ENCODE peak calls at places on chromosomes 12 and 14, in six cellular contexts. W, I, R, U, N and P are unnamed samples.

GRCh38 chr12:73973486-73973885 is 564.1 kb upstream of the ATXN7L3B start:
- DNase-seq in U (no peak), W (no peak), R (no peak), N (no peak), I (no peak), P (no peak)

GRCh38 chr14:93369393-93370266 is 22.6 kb downstream of the COX8C start:
- DNase-seq in W (peak; percentile 51), R (peak; percentile 49), I (no peak), N (no peak), U (no peak), P (no peak)

GRCh38 chr12:94641283-94641682 is 9.1 kb downstream of the TMCC3 start:
- DNase-seq in W (no peak), U (no peak), I (no peak), N (no peak), R (no peak), P (no peak)

GRCh38 chr12:57248934-57249742 is 1.8 kb downstream of the STAC3 start:
- DNase-seq in I (no peak), U (no peak), N (no peak), W (peak; percentile 85), R (no peak), P (peak; percentile 73)

GRCh38 chr12:67754933-67755697 is 106.6 kb downstream of the DYRK2 start:
- DNase-seq in N (no peak), W (no peak), R (no peak), I (no peak), U (no peak), P (no peak)

GRCh38 chr14:101865288-101865687 is 99.1 kb upstream of the DYNC1H1 start:
- DNase-seq in I (no peak), R (no peak), W (no peak), U (no peak), N (no peak), P (no peak)

GRCh38 chr14:30883508-30884294 is 9.3 kb downstream of the COCH start:
- DNase-seq in N (no peak), I (no peak), U (no peak), R (no peak), W (no peak), P (no peak)

GRCh38 chr14:77556946-77557345 is 58.3 kb upstream of the ISM2 start:
- DNase-seq in U (no peak), W (no peak), N (no peak), I (no peak), R (no peak), P (no peak)

GRCh38 chr14:92501891-92502351 is 11.7 kb upstream of the RIN3 start:
- DNase-seq in R (no peak), W (no peak), U (no peak), I (no peak), N (no peak), P (no peak)

GRCh38 chr12:95215925-95216324 is 1.3 kb downstream of the FGD6 start:
- DNase-seq in N (no peak), U (no peak), R (no peak), I (no peak), W (peak; percentile 7), P (no peak)

GRCh38 chr12:27226319-27226984 is 17.6 kb upstream of the STK38L start:
- DNase-seq in U (no peak), N (no peak), I (no peak), R (no peak), W (no peak), P (no peak)

GRCh38 chr14:78721756-78722455 is 551.7 kb downstream of the NRXN3 start:
- DNase-seq in U (no peak), N (no peak), R (peak; percentile 84), I (no peak), W (no peak), P (no peak)

GRCh38 chr12:116820077-116820656 is 61.1 kb downstream of the HRK start:
- DNase-seq in R (no peak), W (no peak), U (no peak), N (no peak), I (no peak), P (no peak)

GRCh38 chr12:27711312-27711682 is 665 bp downstream of the MRPS35 start:
- DNase-seq in N (no peak), W (no peak), I (no peak), R (peak; percentile 36), U (no peak), P (no peak)

GRCh38 chr12:53552346-53553327 is 45.4 kb upstream of the NPFF start:
- DNase-seq in N (no peak), I (no peak), R (no peak), W (no peak), U (no peak), P (no peak)

GRCh38 chr14:58455593-58456265 is 28.2 kb downstream of the KIAA0586 start:
- DNase-seq in N (no peak), W (no peak), U (no peak), R (no peak), I (no peak), P (no peak)

GRCh38 chr12:6092784-6093722 is 31.4 kb downstream of the VWF start:
- DNase-seq in U (no peak), R (no peak), N (no peak), I (no peak), W (no peak), P (no peak)

GRCh38 chr12:85273411-85274075 is 6.5 kb upstream of the ALX1 start:
- DNase-seq in W (no peak), U (no peak), I (no peak), N (no peak), R (no peak), P (no peak)

GRCh38 chr12:49540229-49541139 is 1.7 kb downstream of the KCNH3 start:
- DNase-seq in R (no peak), W (no peak), U (no peak), I (no peak), N (no peak), P (peak; percentile 51)

GRCh38 chr12:122790393-122791075 is 16.2 kb downstream of the CCDC62 start:
- DNase-seq in W (no peak), I (no peak), R (no peak), N (no peak), U (no peak), P (no peak)

GRCh38 chr14:42469637-42470426 is 863.2 kb downstream of the LRFN5 start:
- DNase-seq in W (no peak), I (no peak), N (no peak), R (peak; percentile 42), U (no peak), P (no peak)

GRCh38 chr12:132702640-132703039 is 8.0 kb upstream of the PGAM5 start:
- DNase-seq in U (no peak), R (no peak), W (no peak), N (no peak), I (no peak), P (no peak)

GRCh38 chr12:130104596-130105253 is 57.5 kb upstream of the FZD10 start:
- DNase-seq in W (no peak), U (no peak), N (no peak), I (no peak), R (no peak), P (no peak)

GRCh38 chr14:99752486-99753121 is 40.6 kb upstream of the EML1 start:
- DNase-seq in R (no peak), N (no peak), U (no peak), W (no peak), I (no peak), P (no peak)

GRCh38 chr14:88599321-88599720 is 36.5 kb downstream of the ZC3H14 start:
- DNase-seq in R (no peak), N (no peak), I (no peak), U (no peak), W (no peak), P (no peak)

GRCh38 chr12:123995023-123995422 is 22.0 kb downstream of the ZNF664 start:
- DNase-seq in N (no peak), I (no peak), U (no peak), W (no peak), R (no peak), P (no peak)

GRCh38 chr14:34640826-34641225 is 10.9 kb upstream of the SNX6 start:
- DNase-seq in N (no peak), U (no peak), I (no peak), R (no peak), W (no peak), P (no peak)

GRCh38 chr12:70744133-70744532 is 106.9 kb upstream of the PTPRB start:
- DNase-seq in U (no peak), R (no peak), W (no peak), I (no peak), N (no peak), P (no peak)

GRCh38 chr12:130770413-130771028 is 54.4 kb upstream of the RIMBP2 start:
- DNase-seq in W (no peak), N (no peak), U (no peak), I (no peak), R (no peak), P (no peak)

GRCh38 chr12:12902036-12902435 is 10.7 kb downstream of the GPRC5A start:
- DNase-seq in N (no peak), R (no peak), I (no peak), U (no peak), W (no peak), P (no peak)

GRCh38 chr12:110743571-110744093 is 941 bp upstream of the PPP1CC start:
- DNase-seq in W (no peak), U (no peak), I (peak; percentile 52), N (no peak), R (no peak), P (no peak)

GRCh38 chr14:54606178-54606577 is 39.2 kb downstream of the SAMD4A start:
- DNase-seq in N (no peak), R (no peak), U (no peak), W (no peak), I (no peak), P (peak; percentile 78)